ENCODE peak calls at places on chromosomes 1 and 21, in nine cellular contexts. G, D, X, I, F, Z, B, J and E are unnamed samples.

GRCh38 chr21:37149411-37149810 is 76.4 kb downstream of the TTC3 start:
- DNase-seq in D (no peak), Z (peak; percentile 71), X (no peak), F (no peak), B (no peak), J (no peak), I (no peak), G (no peak), E (no peak)

GRCh38 chr21:36260030-36260787 is 59.8 kb upstream of the MORC3 start:
- DNase-seq in F (peak; percentile 81), B (peak; percentile 41), X (peak; percentile 52), J (no peak), D (peak; percentile 56), G (peak; percentile 6), I (peak; percentile 58), Z (peak; percentile 65), E (no peak)

GRCh38 chr1:25731148-25731547 is 68.8 kb upstream of the SELENON start:
- DNase-seq in D (no peak), I (no peak), X (no peak), B (no peak), J (no peak), Z (no peak), G (no peak), F (no peak), E (no peak)

GRCh38 chr1:212254853-212255363 is 30.3 kb upstream of the PPP2R5A start:
- DNase-seq in D (no peak), G (no peak), I (no peak), J (no peak), X (no peak), Z (no peak), B (no peak), F (no peak), E (no peak)

GRCh38 chr1:151327903-151328674 is 873 bp upstream of the PI4KB start:
- DNase-seq in B (peak; percentile 26), I (no peak), D (peak; percentile 42), X (no peak), F (peak; percentile 50), J (no peak), G (peak; percentile 61), Z (no peak), E (no peak)

GRCh38 chr1:65059930-65060538 is 88.0 kb upstream of the AK4 start:
- DNase-seq in D (no peak), I (no peak), B (no peak), J (no peak), X (peak; percentile 11), F (peak; percentile 45), Z (peak; percentile 4), G (no peak), E (no peak)

GRCh38 chr1:75539230-75540116 is 71.4 kb downstream of the SLC44A5 start:
- DNase-seq in D (no peak), F (peak; percentile 78), B (no peak), Z (no peak), G (no peak), J (no peak), I (no peak), X (no peak), E (no peak)

GRCh38 chr21:45404726-45405270 is at the start of gene COL18A1:
- DNase-seq in I (peak; percentile 72), G (peak; percentile 50), Z (peak; percentile 16), J (no peak), X (peak; percentile 82), D (peak; percentile 91), F (peak; percentile 50), B (peak; percentile 29), E (peak; percentile 78)

GRCh38 chr1:119371800-119372199 is 3.2 kb downstream of the HAO2 start:
- DNase-seq in B (no peak), I (no peak), D (no peak), F (no peak), J (no peak), G (peak; percentile 6), Z (no peak), X (no peak), E (no peak)

GRCh38 chr21:40760811-40761210 is 86.1 kb downstream of the DSCAM start:
- DNase-seq in D (no peak), F (no peak), J (no peak), I (no peak), Z (peak; percentile 54), B (no peak), X (no peak), G (no peak), E (no peak)

GRCh38 chr1:89516055-89516454 is 8.6 kb upstream of the LRRC8B start:
- DNase-seq in J (no peak), I (no peak), Z (peak; percentile 50), D (no peak), X (no peak), G (no peak), B (no peak), F (peak; percentile 41), E (no peak)

GRCh38 chr1:212077028-212077427 is 41.5 kb downstream of the DTL start:
- DNase-seq in B (no peak), G (no peak), F (no peak), Z (no peak), D (no peak), I (no peak), X (no peak), J (no peak), E (no peak)

GRCh38 chr1:65343286-65343685 is 33.9 kb downstream of the DNAJC6 start:
- DNase-seq in G (no peak), F (no peak), D (no peak), I (no peak), X (no peak), J (no peak), B (no peak), Z (peak; percentile 55), E (no peak)

GRCh38 chr1:3456449-3456963 is 2.0 kb downstream of the ARHGEF16 start:
- DNase-seq in G (no peak), J (no peak), F (no peak), B (peak; percentile 77), D (no peak), X (no peak), I (no peak), Z (no peak), E (no peak)

GRCh38 chr1:199113265-199113869 is 474.5 kb downstream of the PTPRC start:
- DNase-seq in X (peak; percentile 50), F (peak; percentile 67), J (peak; percentile 32), I (no peak), D (peak; percentile 41), Z (peak; percentile 47), B (peak; percentile 54), G (peak; percentile 6), E (peak; percentile 21)

GRCh38 chr1:182192215-182192614 is 130.7 kb upstream of the ZNF648 start:
- DNase-seq in G (no peak), J (no peak), B (no peak), I (no peak), X (no peak), Z (no peak), F (no peak), D (no peak), E (no peak)

GRCh38 chr1:159406821-159407220 is 25.2 kb upstream of the OR10J4 start:
- DNase-seq in I (no peak), F (no peak), B (no peak), X (no peak), Z (no peak), D (no peak), J (no peak), G (no peak), E (no peak)

GRCh38 chr1:51423098-51423821 is 92.9 kb upstream of the TTC39A start:
- DNase-seq in F (no peak), X (peak; percentile 77), G (no peak), B (no peak), D (peak; percentile 11), J (no peak), Z (peak; percentile 19), I (no peak), E (no peak)

GRCh38 chr1:107076846-107077245 is 20.4 kb downstream of the PRMT6 start:
- DNase-seq in Z (peak; percentile 92), I (no peak), X (no peak), D (no peak), F (peak; percentile 10), J (no peak), B (no peak), G (no peak), E (no peak)